ENCODE peak calls at places on chromosome 11, in seven cellular contexts. O, B, K, I, M, E and A are unnamed samples.

GRCh38 chr11:73325036-73325981 is 17.2 kb downstream of the ARHGEF17 start:
- DNase-seq in O (peak), B (no peak), K (no peak), I (no peak), M (no peak), E (no peak), A (no peak)

GRCh38 chr11:79152511-79152910 is 288.3 kb downstream of the TENM4 start:
- DNase-seq in O (no peak), B (no peak), K (peak), I (no peak), M (no peak), E (no peak), A (no peak)

GRCh38 chr11:100830295-100830694 is 143.2 kb downstream of the ARHGAP42 start:
- DNase-seq in O (no peak), B (peak), K (no peak), I (no peak), M (peak), E (no peak), A (no peak)

GRCh38 chr11:109960831-109961230 is 132.4 kb upstream of the ZC3H12C start:
- DNase-seq in O (peak), B (peak), K (peak), I (no peak), M (peak), E (peak), A (no peak)

GRCh38 chr11:102390667-102391449 is 43.8 kb downstream of the BIRC2 start:
- DNase-seq in O (peak), B (peak), K (peak), I (peak), M (peak), E (peak), A (peak)

GRCh38 chr11:118005224-118006152 is 19.3 kb downstream of the IL10RA start:
- DNase-seq in O (no peak), B (no peak), K (no peak), I (no peak), M (no peak), E (no peak), A (no peak)

GRCh38 chr11:128098840-128099239 is 488.5 kb downstream of the ETS1 start:
- DNase-seq in O (no peak), B (no peak), K (no peak), I (no peak), M (no peak), E (no peak), A (no peak)

GRCh38 chr11:8033312-8033715 is 46.2 kb downstream of the EIF3F start:
- DNase-seq in O (peak), B (peak), K (peak), I (peak), M (peak), E (peak), A (peak)

GRCh38 chr11:79291948-79292347 is 148.9 kb downstream of the TENM4 start:
- DNase-seq in O (no peak), B (no peak), K (no peak), I (no peak), M (no peak), E (no peak), A (no peak)

GRCh38 chr11:45158210-45158644 is 11.8 kb downstream of the PRDM11 start:
- DNase-seq in O (no peak), B (no peak), K (no peak), I (no peak), M (no peak), E (no peak), A (no peak)

GRCh38 chr11:113177596-113178115 is 136.7 kb upstream of the TTC12 start:
- DNase-seq in O (no peak), B (no peak), K (no peak), I (no peak), M (no peak), E (no peak), A (no peak)

GRCh38 chr11:57480409-57481137 is 20.2 kb downstream of the RTN4RL2 start:
- DNase-seq in O (peak), B (peak), K (peak), I (peak), M (peak), E (no peak), A (peak)
- TF ChIP-seq CTCF in O (peak), B (no peak), K (peak), I (peak), M (peak), E (peak), A (no peak)

DNA sequence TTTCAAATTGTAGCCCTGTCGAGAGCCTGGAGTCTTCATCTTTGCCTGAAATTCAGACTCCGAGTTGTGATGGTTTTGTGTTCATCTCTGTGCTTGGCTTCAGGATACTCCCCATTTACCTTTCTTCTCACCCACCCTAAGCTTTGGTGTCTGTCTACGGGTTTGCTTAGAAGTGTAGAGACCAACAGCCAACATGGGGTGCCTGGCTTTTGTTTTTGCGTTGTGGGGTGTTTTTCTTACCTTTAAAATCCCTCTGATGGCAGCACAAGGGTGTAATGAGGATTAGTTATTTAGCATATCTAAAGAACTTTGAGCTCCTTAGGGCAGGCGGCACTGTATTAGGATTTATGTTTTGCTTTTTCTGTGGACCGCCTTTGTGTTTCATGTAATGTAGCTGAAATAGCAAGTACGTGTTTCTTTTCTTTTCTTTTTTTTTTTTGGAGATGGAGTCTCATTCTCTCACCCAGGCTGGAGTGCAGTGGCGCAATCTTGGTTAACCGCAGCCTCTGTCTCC is 8.8 kb downstream of the AP2A2 start:
- DNase-seq in O (no peak), B (no peak), K (no peak), I (no peak), M (no peak), E (no peak), A (no peak)
- TF ChIP-seq CTCF in O (no peak), B (no peak), K (no peak), I (no peak), M (no peak), E (no peak), A (no peak)

GRCh38 chr11:108647701-108648527 is 17.0 kb upstream of the DDX10 start:
- DNase-seq in O (peak), B (peak), K (peak), I (peak), M (peak), E (peak), A (no peak)
- TF ChIP-seq CTCF in O (peak), B (peak), K (peak), I (peak), M (peak), E (peak), A (no peak)

DNA sequence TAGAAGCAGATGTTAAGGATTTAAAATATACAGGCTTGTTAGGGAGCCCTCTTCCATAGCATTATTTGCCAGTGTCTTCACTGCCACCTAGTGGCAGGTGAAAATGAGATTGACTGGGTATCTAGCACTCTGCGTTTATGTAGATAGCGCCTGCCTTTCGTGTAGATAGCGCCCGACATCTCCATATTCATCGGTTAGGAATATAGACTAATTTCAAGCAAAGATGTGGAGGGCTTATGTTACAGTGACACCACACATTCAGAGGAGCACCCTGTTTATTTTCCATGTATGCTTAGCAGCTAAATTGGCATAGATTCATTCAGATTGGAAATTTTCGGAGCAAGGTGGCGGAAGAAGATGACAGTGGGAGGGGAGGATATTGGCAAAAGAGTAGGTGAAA is 72.0 kb downstream of the SLC5A12 start:
- DNase-seq in O (peak), B (peak), K (peak), I (peak), M (peak), E (peak), A (no peak)
- TF ChIP-seq CTCF in O (peak), B (no peak), K (peak), I (peak), M (peak), E (peak), A (peak)

GRCh38 chr11:120170741-120171261 is 32.9 kb upstream of the TRIM29 start:
- DNase-seq in O (no peak), B (no peak), K (no peak), I (no peak), M (no peak), E (no peak), A (no peak)

GRCh38 chr11:120169981-120170698 is 32.2 kb upstream of the TRIM29 start:
- DNase-seq in O (no peak), B (no peak), K (no peak), I (no peak), M (no peak), E (no peak), A (no peak)

GRCh38 chr11:120167659-120168058 is 29.7 kb upstream of the TRIM29 start:
- DNase-seq in O (no peak), B (no peak), K (no peak), I (no peak), M (no peak), E (no peak), A (no peak)

GRCh38 chr11:120168108-120168959 is 30.4 kb upstream of the TRIM29 start:
- DNase-seq in O (no peak), B (no peak), K (no peak), I (no peak), M (no peak), E (no peak), A (no peak)

DNA sequence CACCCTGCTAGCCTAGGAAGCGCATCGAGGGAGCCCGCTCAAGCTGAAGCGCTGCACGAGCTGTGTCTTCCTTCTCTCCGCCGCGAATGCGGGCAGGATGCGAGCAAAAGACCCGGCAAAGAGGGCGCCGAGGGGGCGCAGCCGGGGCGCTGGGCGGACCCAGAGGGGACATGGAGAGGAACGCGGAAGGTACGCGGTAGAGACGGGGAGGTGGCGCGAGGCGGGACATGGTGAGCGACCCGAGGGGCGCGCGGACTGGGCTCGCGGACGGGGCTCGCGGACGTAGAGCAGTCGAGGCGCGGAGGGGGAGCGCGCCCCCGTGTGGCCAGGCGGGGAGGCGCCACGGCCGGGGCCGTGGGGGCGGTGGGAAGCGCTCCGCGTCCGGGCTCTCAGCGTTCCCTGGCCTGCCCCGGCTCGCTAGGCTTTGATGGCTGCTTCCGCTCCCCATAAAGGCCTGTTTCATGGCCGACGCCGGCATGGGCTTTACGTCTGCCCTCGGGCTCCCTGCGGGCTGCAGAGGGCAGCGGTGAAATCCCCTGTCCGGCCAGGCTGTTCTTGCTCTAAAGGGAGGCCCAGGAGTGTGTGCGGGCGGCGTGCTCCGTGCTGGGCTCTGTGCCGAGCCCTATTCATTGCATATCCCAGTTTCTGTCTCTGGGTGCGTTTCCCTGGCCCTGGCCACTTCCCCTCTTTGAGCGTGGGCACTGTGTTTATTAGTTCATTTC is 31.2 kb upstream of the TRIM29 start:
- DNase-seq in O (no peak), B (peak), K (peak), I (peak), M (peak), E (no peak), A (peak)
- TF ChIP-seq CTCF in O (peak), B (peak), K (peak), I (peak), M (peak), E (peak), A (no peak)

GRCh38 chr11:13183826-13184196 is 93.8 kb upstream of the BMAL1 start:
- DNase-seq in O (no peak), B (no peak), K (no peak), I (no peak), M (no peak), E (no peak), A (no peak)
- TF ChIP-seq CTCF in O (peak), B (no peak), K (no peak), I (no peak), M (no peak), E (no peak), A (no peak)

GRCh38 chr11:66331542-66332370 is 4.5 kb downstream of the RIN1 start:
- DNase-seq in O (no peak), B (no peak), K (no peak), I (no peak), M (no peak), E (no peak), A (no peak)

GRCh38 chr11:66332371-66333219 is 3.6 kb downstream of the RIN1 start:
- DNase-seq in O (no peak), B (no peak), K (no peak), I (no peak), M (no peak), E (no peak), A (no peak)

GRCh38 chr11:66333896-66334604 is 2.2 kb downstream of the RIN1 start:
- DNase-seq in O (no peak), B (no peak), K (no peak), I (no peak), M (no peak), E (no peak), A (no peak)

GRCh38 chr11:66334605-66335442 is 1.4 kb downstream of the RIN1 start:
- DNase-seq in O (no peak), B (no peak), K (no peak), I (no peak), M (no peak), E (no peak), A (no peak)

GRCh38 chr11:66333220-66333877 is 2.9 kb downstream of the RIN1 start:
- DNase-seq in O (no peak), B (no peak), K (no peak), I (no peak), M (no peak), E (no peak), A (no peak)
- TF ChIP-seq CTCF in O (no peak), B (no peak), K (no peak), I (no peak), M (no peak), E (no peak), A (no peak)

GRCh38 chr11:133678211-133678610 is 145.9 kb upstream of the OPCML start:
- DNase-seq in O (no peak), B (no peak), K (no peak), I (no peak), M (no peak), E (no peak), A (no peak)

GRCh38 chr11:133679896-133680295 is 147.6 kb upstream of the OPCML start:
- DNase-seq in O (no peak), B (no peak), K (no peak), I (peak), M (no peak), E (no peak), A (no peak)

DNA sequence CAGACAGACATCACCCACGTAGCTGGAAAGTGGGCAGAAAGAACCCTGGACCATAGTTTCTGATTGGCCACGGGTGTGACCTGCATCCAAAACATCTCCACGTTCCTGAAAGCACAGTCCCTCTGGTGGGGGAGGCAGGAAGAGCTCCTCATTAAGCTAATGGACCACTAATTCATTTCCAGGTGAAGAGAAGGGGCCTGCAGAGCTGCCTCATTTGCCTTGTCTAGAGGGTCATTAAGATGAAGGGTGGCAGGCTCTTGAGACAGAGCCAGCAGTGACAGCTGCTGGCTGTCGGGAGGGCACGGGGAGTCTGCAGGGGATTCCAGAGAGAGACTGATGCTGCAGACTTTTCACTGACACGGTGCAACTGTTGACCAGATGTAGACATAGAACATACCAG is 149.6 kb upstream of the OPCML start:
- DNase-seq in O (no peak), B (no peak), K (no peak), I (peak), M (no peak), E (no peak), A (no peak)
- TF ChIP-seq CTCF in O (no peak), B (no peak), K (no peak), I (peak), M (no peak), E (no peak), A (no peak)

GRCh38 chr11:35145249-35145648 is 6.3 kb downstream of the CD44 start:
- DNase-seq in O (no peak), B (no peak), K (peak), I (no peak), M (peak), E (no peak), A (no peak)
- TF ChIP-seq CTCF in O (no peak), B (no peak), K (no peak), I (no peak), M (no peak), E (no peak), A (no peak)

GRCh38 chr11:48116843-48117242 is 99.8 kb upstream of the OR4B1 start:
- DNase-seq in O (no peak), B (no peak), K (no peak), I (no peak), M (no peak), E (no peak), A (no peak)
- TF ChIP-seq CTCF in O (peak), B (no peak), K (peak), I (peak), M (peak), E (peak), A (no peak)